ENCODE peak calls at places on chromosome 3, in five cellular contexts. G is foreskin fibroblast, Q is mesothelial cell of epicardium, F is suprapubic skin, K is neural crest cell. D is an unnamed sample.

GRCh38 chr3:58358092-58358491 is 25.4 kb downstream of the PXK start:
- DNase-seq in G (no peak), Q (no peak), F (no peak), K (no peak), D (no peak)

GRCh38 chr3:7371693-7372572 is 511.0 kb downstream of the GRM7 start:
- DNase-seq in G (no peak), Q (no peak), F (no peak), K (no peak), D (no peak)

GRCh38 chr3:9347887-9348286 is 15.0 kb upstream of the THUMPD3 start:
- DNase-seq in G (peak; percentile 85), Q (no peak), F (no peak), K (no peak), D (no peak)

GRCh38 chr3:23567917-23568316 is 237.8 kb upstream of the UBE2E1 start:
- DNase-seq in G (peak; percentile 77), Q (no peak), F (no peak), K (no peak), D (no peak)

GRCh38 chr3:60673123-60673522 is 578.1 kb downstream of the FHIT start:
- DNase-seq in G (no peak), Q (no peak), F (no peak), K (no peak), D (no peak)

GRCh38 chr3:38521391-38521987 is 25.3 kb downstream of the EXOG start:
- DNase-seq in G (peak; percentile 82), Q (peak; percentile 73), F (no peak), K (peak; percentile 65), D (peak; percentile 64)

GRCh38 chr3:31307131-31307785 is 225.5 kb upstream of the STT3B start:
- DNase-seq in G (no peak), Q (no peak), F (no peak), K (no peak), D (no peak)

GRCh38 chr3:98945006-98945626 is 43.6 kb upstream of the DCBLD2 start:
- DNase-seq in G (peak; percentile 41), Q (no peak), F (no peak), K (no peak), D (no peak)

GRCh38 chr3:134600685-134601502 is 49.9 kb downstream of the KY start:
- DNase-seq in G (peak; percentile 90), Q (peak; percentile 88), F (no peak), K (peak; percentile 85), D (no peak)

GRCh38 chr3:157373783-157374182 is 62.9 kb upstream of the PTX3 start:
- DNase-seq in G (peak; percentile 84), Q (no peak), F (no peak), K (no peak), D (no peak)

GRCh38 chr3:153221748-153222162 is 59.7 kb downstream of the RAP2B start:
- DNase-seq in G (peak; percentile 93), Q (peak; percentile 40), F (no peak), K (no peak), D (no peak)

GRCh38 chr3:161274691-161275298 is 53.7 kb downstream of the NMD3 start:
- DNase-seq in G (peak; percentile 70), Q (no peak), F (no peak), K (peak; percentile 20), D (no peak)

GRCh38 chr3:79767194-79767952 is 425 bp downstream of the ROBO1 start:
- DNase-seq in G (no peak), Q (no peak), F (no peak), K (peak; percentile 21), D (no peak)
- TF ChIP-seq CTCF in G (no peak), Q (peak; percentile 25), F (no peak), K (peak; percentile 52), D (no peak)

GRCh38 chr3:149371001-149371722 is 6.3 kb downstream of the TM4SF1 start:
- DNase-seq in G (peak; percentile 61), Q (no peak), F (no peak), K (no peak), D (no peak)
- TF ChIP-seq CTCF in G (no peak), Q (no peak), F (no peak), K (no peak), D (no peak)

GRCh38 chr3:182793663-182794454 is 555 bp downstream of the ATP11B start:
- DNase-seq in G (peak; percentile 69), Q (peak; percentile 70), F (no peak), K (peak; percentile 21), D (no peak)
- TF ChIP-seq CTCF in G (no peak), Q (no peak), F (no peak), K (no peak), D (no peak)

GRCh38 chr3:131922356-131922755 is 112.5 kb downstream of the CPNE4 start:
- DNase-seq in G (peak; percentile 80), Q (no peak), F (no peak), K (no peak), D (no peak)

GRCh38 chr3:131914090-131914691 is 120.6 kb downstream of the CPNE4 start:
- DNase-seq in G (no peak), Q (no peak), F (no peak), K (no peak), D (no peak)

GRCh38 chr3:131912255-131912654 is 122.6 kb downstream of the CPNE4 start:
- DNase-seq in G (no peak), Q (no peak), F (no peak), K (no peak), D (no peak)

DNA sequence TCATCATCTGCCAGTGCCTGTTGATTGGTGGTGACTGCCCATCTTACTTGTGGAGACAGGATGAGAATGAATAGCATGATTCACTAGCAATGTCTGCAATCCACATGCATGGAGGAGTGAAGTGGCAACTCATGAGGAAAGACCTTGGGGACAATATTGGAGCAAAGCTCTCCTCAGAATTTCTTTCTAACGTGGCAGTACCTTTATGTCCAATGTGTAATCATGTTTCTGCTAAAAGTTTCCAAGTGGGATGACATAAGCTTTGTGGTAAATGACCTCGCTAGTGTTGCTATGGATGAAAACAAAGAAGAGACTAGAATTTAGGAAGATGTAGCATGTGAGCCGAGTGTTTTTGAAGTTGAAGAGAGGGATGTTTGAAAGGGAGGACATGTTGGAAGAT is 117.8 kb downstream of the CPNE4 start:
- DNase-seq in G (peak; percentile 49), Q (no peak), F (no peak), K (no peak), D (no peak)
- TF ChIP-seq CTCF in G (no peak), Q (no peak), F (no peak), K (no peak), D (no peak)

GRCh38 chr3:76570436-76571057 is 469.4 kb upstream of the ROBO2 start:
- DNase-seq in G (peak; percentile 42), Q (no peak), F (no peak), K (no peak), D (no peak)
- TF ChIP-seq CTCF in G (peak; percentile 56), Q (peak; percentile 68), F (peak; percentile 44), K (peak; percentile 86), D (no peak)

DNA sequence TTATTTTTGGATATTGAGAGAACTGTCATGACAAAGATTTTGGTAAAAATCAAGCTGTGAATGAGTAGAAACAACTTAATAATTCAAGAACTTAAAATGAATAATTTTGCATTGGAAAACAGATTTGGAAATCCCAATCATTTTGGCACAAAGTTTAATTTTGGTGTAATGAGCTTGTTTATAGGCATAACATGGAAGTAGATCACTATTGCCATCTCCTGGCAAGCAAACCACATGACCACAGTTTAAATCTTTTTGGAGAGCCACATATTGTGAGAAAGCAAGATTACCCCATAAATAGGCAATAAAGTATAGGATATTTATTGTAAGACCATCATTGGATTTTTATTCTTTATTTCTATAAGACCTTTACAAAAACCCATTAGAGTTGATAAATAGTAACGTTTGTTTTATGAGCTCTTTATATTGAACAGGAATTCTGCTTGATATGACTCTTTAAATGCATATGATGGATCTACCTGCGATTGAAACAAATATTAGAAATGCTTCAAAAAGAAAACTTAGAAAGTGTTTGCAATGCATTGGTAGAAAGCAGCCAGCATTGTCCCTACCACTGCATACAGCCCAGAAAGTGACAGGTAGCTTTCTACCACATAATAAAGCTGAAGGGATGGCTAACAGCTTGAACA is 766.9 kb downstream of the TBL1XR1 start:
- DNase-seq in G (peak; percentile 75), Q (no peak), F (no peak), K (no peak), D (no peak)
- TF ChIP-seq CTCF in G (peak; percentile 58), Q (peak; percentile 57), F (peak; percentile 44), K (peak; percentile 90), D (no peak)

D was measured in omental fat pad.